ENCODE peak calls at places on chromosomes 16 and 17, in five cellular contexts. One of them, this sample, is unnamed.

GRCh38 chr16:3086596-3087242 is 12.4 kb downstream of the ZSCAN10 start:
- DNase-seq in SK-N-SH: no peak
- DNase-seq in HCT116: no peak
- DNase-seq in CD4-positive, alpha-beta memory T cell: no peak
- DNase-seq in Panc1: no peak
- DNase-seq in this sample: no peak

GRCh38 chr17:72165202-72165972 is 44.6 kb downstream of the SOX9 start:
- DNase-seq in SK-N-SH: no peak
- DNase-seq in HCT116: no peak
- DNase-seq in CD4-positive, alpha-beta memory T cell: no peak
- DNase-seq in Panc1: no peak
- DNase-seq in this sample: no peak

GRCh38 chr17:80268427-80268826 is 7.8 kb downstream of the RNF213 start:
- DNase-seq in Panc1: no peak
- DNase-seq in HCT116: no peak
- DNase-seq in SK-N-SH: no peak
- DNase-seq in CD4-positive, alpha-beta memory T cell: no peak
- DNase-seq in this sample: no peak

GRCh38 chr17:28712037-28712704 is 483 bp upstream of the PROCA1 start:
- DNase-seq in Panc1: no peak
- DNase-seq in CD4-positive, alpha-beta memory T cell: peak
- DNase-seq in SK-N-SH: no peak
- DNase-seq in HCT116: no peak
- DNase-seq in this sample: no peak

GRCh38 chr17:47733414-47734288 is 615 bp downstream of the TBX21 start:
- DNase-seq in CD4-positive, alpha-beta memory T cell: no peak
- DNase-seq in SK-N-SH: peak
- DNase-seq in HCT116: no peak
- DNase-seq in Panc1: no peak
- DNase-seq in this sample: no peak

GRCh38 chr17:40548982-40549680 is 16.1 kb downstream of the CCR7 start:
- DNase-seq in Panc1: peak
- DNase-seq in SK-N-SH: peak
- DNase-seq in CD4-positive, alpha-beta memory T cell: no peak
- DNase-seq in HCT116: no peak
- DNase-seq in this sample: peak

GRCh38 chr17:61420128-61420527 is 20.5 kb downstream of the TBX2 start:
- DNase-seq in Panc1: no peak
- DNase-seq in SK-N-SH: no peak
- DNase-seq in HCT116: no peak
- DNase-seq in CD4-positive, alpha-beta memory T cell: no peak
- DNase-seq in this sample: no peak

GRCh38 chr16:1723450-1724147 is 17.6 kb downstream of the MAPK8IP3 start:
- DNase-seq in SK-N-SH: peak
- DNase-seq in CD4-positive, alpha-beta memory T cell: peak
- DNase-seq in Panc1: no peak
- DNase-seq in HCT116: no peak
- DNase-seq in this sample: no peak

GRCh38 chr17:61335845-61336655 is 63.6 kb upstream of the TBX2 start:
- DNase-seq in HCT116: no peak
- DNase-seq in CD4-positive, alpha-beta memory T cell: no peak
- DNase-seq in SK-N-SH: peak
- DNase-seq in Panc1: no peak
- DNase-seq in this sample: no peak

GRCh38 chr17:77572065-77572601 is 386.4 kb upstream of the TNRC6C start:
- DNase-seq in Panc1: no peak
- DNase-seq in CD4-positive, alpha-beta memory T cell: no peak
- DNase-seq in SK-N-SH: no peak
- DNase-seq in HCT116: no peak
- DNase-seq in this sample: no peak

GRCh38 chr16:5838071-5838470 is 740.5 kb upstream of the EEF2KMT start:
- DNase-seq in Panc1: no peak
- DNase-seq in SK-N-SH: no peak
- DNase-seq in HCT116: no peak
- DNase-seq in CD4-positive, alpha-beta memory T cell: no peak
- DNase-seq in this sample: no peak

GRCh38 chr17:80270836-80271235 is 10.2 kb downstream of the RNF213 start:
- DNase-seq in HCT116: no peak
- DNase-seq in SK-N-SH: peak
- DNase-seq in Panc1: no peak
- DNase-seq in CD4-positive, alpha-beta memory T cell: peak
- DNase-seq in this sample: no peak

GRCh38 chr17:42683407-42684031 is 1.2 kb downstream of the CNTNAP1 start:
- DNase-seq in Panc1: no peak
- DNase-seq in SK-N-SH: peak
- DNase-seq in HCT116: no peak
- DNase-seq in CD4-positive, alpha-beta memory T cell: no peak
- DNase-seq in this sample: peak

GRCh38 chr17:63881935-63882601 is at the start of gene GH2:
- DNase-seq in CD4-positive, alpha-beta memory T cell: peak
- DNase-seq in SK-N-SH: peak
- DNase-seq in Panc1: peak
- DNase-seq in HCT116: peak
- DNase-seq in this sample: peak

GRCh38 chr16:28937222-28937876 is 5.6 kb downstream of the CD19 start:
- DNase-seq in CD4-positive, alpha-beta memory T cell: no peak
- DNase-seq in SK-N-SH: no peak
- DNase-seq in HCT116: no peak
- DNase-seq in Panc1: no peak
- DNase-seq in this sample: no peak

GRCh38 chr16:6122401-6122800 is 1024.8 kb upstream of the EEF2KMT start:
- DNase-seq in SK-N-SH: no peak
- DNase-seq in Panc1: no peak
- DNase-seq in HCT116: no peak
- DNase-seq in CD4-positive, alpha-beta memory T cell: no peak
- DNase-seq in this sample: no peak

GRCh38 chr16:66606000-66606751 is 1.7 kb downstream of the CMTM3 start:
- DNase-seq in SK-N-SH: no peak
- DNase-seq in CD4-positive, alpha-beta memory T cell: no peak
- DNase-seq in Panc1: no peak
- DNase-seq in HCT116: no peak
- DNase-seq in this sample: no peak

GRCh38 chr17:57959929-57960328 is 4.7 kb upstream of the CUEDC1 start:
- DNase-seq in Panc1: no peak
- DNase-seq in SK-N-SH: no peak
- DNase-seq in HCT116: no peak
- DNase-seq in CD4-positive, alpha-beta memory T cell: no peak
- DNase-seq in this sample: no peak

GRCh38 chr16:22265351-22265750 is 31.9 kb upstream of the POLR3E start:
- DNase-seq in Panc1: no peak
- DNase-seq in CD4-positive, alpha-beta memory T cell: no peak
- DNase-seq in HCT116: no peak
- DNase-seq in SK-N-SH: peak
- DNase-seq in this sample: no peak

GRCh38 chr16:66740533-66740932 is 10.9 kb downstream of the DYNC1LI2 start:
- DNase-seq in SK-N-SH: no peak
- DNase-seq in CD4-positive, alpha-beta memory T cell: no peak
- DNase-seq in Panc1: no peak
- DNase-seq in HCT116: no peak
- DNase-seq in this sample: no peak

GRCh38 chr16:14476183-14476582 is 153.9 kb downstream of the PARN start:
- DNase-seq in Panc1: no peak
- DNase-seq in SK-N-SH: no peak
- DNase-seq in HCT116: no peak
- DNase-seq in CD4-positive, alpha-beta memory T cell: no peak
- DNase-seq in this sample: no peak

GRCh38 chr17:9174779-9175574 is 153.7 kb downstream of the NTN1 start:
- DNase-seq in HCT116: no peak
- DNase-seq in CD4-positive, alpha-beta memory T cell: no peak
- DNase-seq in SK-N-SH: no peak
- DNase-seq in Panc1: no peak
- DNase-seq in this sample: no peak

GRCh38 chr17:44688675-44689491 is 693 bp downstream of the CCDC43 start:
- DNase-seq in CD4-positive, alpha-beta memory T cell: no peak
- DNase-seq in Panc1: no peak
- DNase-seq in SK-N-SH: no peak
- DNase-seq in HCT116: no peak
- DNase-seq in this sample: no peak

GRCh38 chr16:64738321-64738960 is 383.4 kb downstream of the CDH11 start:
- DNase-seq in SK-N-SH: no peak
- DNase-seq in Panc1: no peak
- DNase-seq in HCT116: no peak
- DNase-seq in CD4-positive, alpha-beta memory T cell: no peak
- DNase-seq in this sample: no peak

GRCh38 chr17:20852541-20853370 is 190.1 kb downstream of the USP22 start:
- DNase-seq in CD4-positive, alpha-beta memory T cell: no peak
- DNase-seq in HCT116: no peak
- DNase-seq in SK-N-SH: peak
- DNase-seq in Panc1: no peak
- DNase-seq in this sample: peak

GRCh38 chr16:3235856-3236669 is 1.1 kb upstream of the ZNF200 start:
- DNase-seq in HCT116: no peak
- DNase-seq in SK-N-SH: no peak
- DNase-seq in Panc1: no peak
- DNase-seq in CD4-positive, alpha-beta memory T cell: peak
- DNase-seq in this sample: peak

GRCh38 chr17:7341842-7342241 is 5.5 kb downstream of the ACAP1 start:
- DNase-seq in Panc1: no peak
- DNase-seq in HCT116: no peak
- DNase-seq in CD4-positive, alpha-beta memory T cell: no peak
- DNase-seq in SK-N-SH: no peak
- DNase-seq in this sample: no peak

DNA sequence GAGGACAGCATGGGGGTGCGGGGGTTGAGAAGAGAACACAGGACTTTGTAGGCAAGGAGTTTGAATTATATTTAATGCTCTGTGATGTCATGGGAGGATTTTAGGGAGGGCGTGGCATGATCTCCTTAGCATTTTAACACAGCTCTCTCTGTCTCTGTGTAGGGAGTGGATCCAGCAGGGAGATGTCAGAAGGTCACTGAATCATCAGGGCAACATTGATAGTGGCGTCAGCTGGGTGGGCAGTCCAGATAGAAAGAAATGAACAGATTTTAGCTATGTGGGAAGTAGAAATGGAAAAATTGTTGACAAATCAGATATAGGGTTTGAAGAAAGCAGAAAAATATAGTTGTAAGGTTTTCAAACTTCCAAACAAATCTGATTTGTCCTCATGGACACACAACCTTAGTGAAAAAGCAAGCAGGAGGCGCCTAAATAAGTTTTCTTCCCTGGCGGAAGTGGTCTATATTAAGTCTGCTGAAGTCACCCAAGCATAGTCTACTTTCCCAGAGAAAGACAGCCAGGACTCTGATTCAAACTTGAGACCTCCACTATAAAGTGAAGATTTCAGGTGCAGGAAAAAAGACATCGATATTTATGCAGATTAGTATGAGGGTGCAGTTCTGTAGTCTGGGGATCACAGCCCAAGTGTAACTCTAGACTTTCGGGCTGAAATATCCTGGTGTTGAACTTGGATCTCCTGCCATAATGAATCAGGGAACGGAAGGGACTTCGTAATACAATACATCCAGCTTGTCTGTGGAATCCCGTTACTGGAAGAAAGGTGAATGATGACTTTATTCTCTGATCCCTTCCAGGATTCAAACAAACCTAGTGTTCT is 10.1 kb upstream of the PCTP start:
- DNase-seq in SK-N-SH: no peak
- DNase-seq in HCT116: no peak
- DNase-seq in CD4-positive, alpha-beta memory T cell: no peak
- DNase-seq in Panc1: no peak
- DNase-seq in this sample: no peak
- H3K4me3 ChIP-seq in SK-N-SH: no peak
- H3K4me3 ChIP-seq in HCT116: no peak
- H3K4me3 ChIP-seq in CD4-positive, alpha-beta memory T cell: no peak
- H3K4me3 ChIP-seq in Panc1: no peak
- H3K4me3 ChIP-seq in this sample: no peak

GRCh38 chr16:86604436-86605220 is 26.3 kb downstream of the FOXL1 start:
- DNase-seq in HCT116: no peak
- DNase-seq in CD4-positive, alpha-beta memory T cell: peak
- DNase-seq in SK-N-SH: no peak
- DNase-seq in Panc1: no peak
- DNase-seq in this sample: no peak
- H3K4me3 ChIP-seq in HCT116: no peak
- H3K4me3 ChIP-seq in CD4-positive, alpha-beta memory T cell: peak
- H3K4me3 ChIP-seq in SK-N-SH: no peak
- H3K4me3 ChIP-seq in Panc1: no peak
- H3K4me3 ChIP-seq in this sample: no peak

GRCh38 chr17:3729881-3730280 is 6.2 kb downstream of the HASPIN start:
- DNase-seq in Panc1: no peak
- DNase-seq in CD4-positive, alpha-beta memory T cell: no peak
- DNase-seq in HCT116: no peak
- DNase-seq in SK-N-SH: no peak
- DNase-seq in this sample: no peak

GRCh38 chr17:3723188-3723555 is 531 bp upstream of the HASPIN start:
- DNase-seq in SK-N-SH: no peak
- DNase-seq in CD4-positive, alpha-beta memory T cell: no peak
- DNase-seq in HCT116: no peak
- DNase-seq in Panc1: no peak
- DNase-seq in this sample: no peak

GRCh38 chr17:3724373-3725077 is 822 bp downstream of the HASPIN start:
- DNase-seq in HCT116: no peak
- DNase-seq in SK-N-SH: no peak
- DNase-seq in CD4-positive, alpha-beta memory T cell: no peak
- DNase-seq in Panc1: no peak
- DNase-seq in this sample: no peak

GRCh38 chr17:3723556-3724372 is at the start of gene HASPIN:
- DNase-seq in SK-N-SH: peak
- DNase-seq in Panc1: no peak
- DNase-seq in HCT116: peak
- DNase-seq in CD4-positive, alpha-beta memory T cell: peak
- DNase-seq in this sample: peak

GRCh38 chr17:3727041-3727440 is 3.3 kb downstream of the HASPIN start:
- DNase-seq in Panc1: no peak
- DNase-seq in HCT116: no peak
- DNase-seq in SK-N-SH: no peak
- DNase-seq in CD4-positive, alpha-beta memory T cell: no peak
- DNase-seq in this sample: no peak
- H3K4me3 ChIP-seq in Panc1: no peak
- H3K4me3 ChIP-seq in HCT116: no peak
- H3K4me3 ChIP-seq in SK-N-SH: no peak
- H3K4me3 ChIP-seq in CD4-positive, alpha-beta memory T cell: no peak
- H3K4me3 ChIP-seq in this sample: no peak

DNA sequence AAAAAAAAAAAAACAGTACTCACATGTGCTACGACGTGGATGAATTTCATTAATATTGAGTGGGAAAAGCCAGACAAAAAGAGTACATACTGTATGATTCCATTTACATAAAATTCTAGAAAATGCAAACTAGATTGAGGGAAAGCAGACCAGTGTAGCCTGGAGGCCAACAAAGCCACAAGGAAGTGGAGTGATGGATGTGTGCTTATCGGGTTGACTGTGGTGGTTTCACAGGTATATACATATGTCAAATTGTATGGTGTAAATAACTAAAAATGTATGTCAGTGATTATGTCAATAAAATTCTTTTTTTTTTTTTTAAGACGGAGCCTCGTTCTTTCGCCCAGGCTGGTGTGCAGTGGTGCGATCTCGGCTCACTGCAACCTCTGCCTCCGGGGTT is 1.9 kb upstream of the PLD6 start:
- DNase-seq in Panc1: no peak
- DNase-seq in CD4-positive, alpha-beta memory T cell: peak
- DNase-seq in SK-N-SH: no peak
- DNase-seq in HCT116: no peak
- DNase-seq in this sample: no peak
- H3K4me3 ChIP-seq in Panc1: no peak
- H3K4me3 ChIP-seq in CD4-positive, alpha-beta memory T cell: no peak
- H3K4me3 ChIP-seq in SK-N-SH: no peak
- H3K4me3 ChIP-seq in HCT116: no peak
- H3K4me3 ChIP-seq in this sample: no peak

GRCh38 chr17:50560931-50561750 is 626 bp downstream of the CACNA1G start:
- DNase-seq in HCT116: no peak
- DNase-seq in SK-N-SH: peak
- DNase-seq in CD4-positive, alpha-beta memory T cell: peak
- DNase-seq in Panc1: no peak
- DNase-seq in this sample: no peak
- H3K4me3 ChIP-seq in HCT116: no peak
- H3K4me3 ChIP-seq in SK-N-SH: peak
- H3K4me3 ChIP-seq in CD4-positive, alpha-beta memory T cell: peak
- H3K4me3 ChIP-seq in Panc1: peak
- H3K4me3 ChIP-seq in this sample: peak